ENCODE peak calls at places on chromosomes 2 and 18, in six cellular contexts. One of them, this sample, is unnamed.

GRCh38 chr18:74745658-74746403 is 148.2 kb downstream of the ZNF407 start:
- DNase-seq in choroid plexus epithelial cell: peak
- DNase-seq in AG09309: no peak
- DNase-seq in GM12865: no peak
- DNase-seq in uterus: no peak
- DNase-seq in epithelial cell of esophagus: peak
- DNase-seq in this sample: peak

GRCh38 chr2:168545439-168546082 is 89.5 kb downstream of the CERS6 start:
- DNase-seq in choroid plexus epithelial cell: peak
- DNase-seq in AG09309: peak
- DNase-seq in GM12865: no peak
- DNase-seq in uterus: peak
- DNase-seq in epithelial cell of esophagus: peak
- DNase-seq in this sample: peak

GRCh38 chr18:74376523-74376922 is 60.9 kb downstream of the C18orf63 start:
- DNase-seq in choroid plexus epithelial cell: no peak
- DNase-seq in AG09309: no peak
- DNase-seq in GM12865: no peak
- DNase-seq in uterus: no peak
- DNase-seq in epithelial cell of esophagus: no peak
- DNase-seq in this sample: no peak

GRCh38 chr2:212873256-212873655 is 278.2 kb downstream of the IKZF2 start:
- DNase-seq in choroid plexus epithelial cell: no peak
- DNase-seq in AG09309: no peak
- DNase-seq in GM12865: no peak
- DNase-seq in uterus: no peak
- DNase-seq in epithelial cell of esophagus: peak
- DNase-seq in this sample: no peak

GRCh38 chr2:187966924-187967323 is 324.8 kb upstream of the GULP1 start:
- DNase-seq in choroid plexus epithelial cell: no peak
- DNase-seq in AG09309: no peak
- DNase-seq in GM12865: no peak
- DNase-seq in uterus: no peak
- DNase-seq in epithelial cell of esophagus: no peak
- DNase-seq in this sample: no peak

GRCh38 chr2:179273461-179273962 is 8.9 kb upstream of the SESTD1 start:
- DNase-seq in choroid plexus epithelial cell: no peak
- DNase-seq in AG09309: no peak
- DNase-seq in GM12865: no peak
- DNase-seq in uterus: no peak
- DNase-seq in epithelial cell of esophagus: no peak
- DNase-seq in this sample: no peak

GRCh38 chr2:68365087-68365486 is at the start of gene PLEK:
- DNase-seq in choroid plexus epithelial cell: peak
- DNase-seq in AG09309: no peak
- DNase-seq in GM12865: peak
- DNase-seq in uterus: no peak
- DNase-seq in epithelial cell of esophagus: no peak
- DNase-seq in this sample: no peak

GRCh38 chr2:215969131-215969841 is 44.1 kb downstream of the MREG start:
- DNase-seq in choroid plexus epithelial cell: peak
- DNase-seq in AG09309: peak
- DNase-seq in GM12865: no peak
- DNase-seq in uterus: no peak
- DNase-seq in epithelial cell of esophagus: no peak
- DNase-seq in this sample: no peak

GRCh38 chr2:176872406-176872805 is 340.2 kb upstream of the HNRNPA3 start:
- DNase-seq in choroid plexus epithelial cell: no peak
- DNase-seq in AG09309: no peak
- DNase-seq in GM12865: no peak
- DNase-seq in uterus: no peak
- DNase-seq in epithelial cell of esophagus: no peak
- DNase-seq in this sample: no peak

GRCh38 chr18:56982756-56983155 is 164.1 kb upstream of the BOD1L2 start:
- DNase-seq in choroid plexus epithelial cell: no peak
- DNase-seq in AG09309: no peak
- DNase-seq in GM12865: no peak
- DNase-seq in uterus: no peak
- DNase-seq in epithelial cell of esophagus: no peak
- DNase-seq in this sample: no peak

GRCh38 chr18:23106575-23106974 is 28.7 kb upstream of the CABLES1 start:
- DNase-seq in choroid plexus epithelial cell: peak
- DNase-seq in AG09309: peak
- DNase-seq in GM12865: no peak
- DNase-seq in uterus: no peak
- DNase-seq in epithelial cell of esophagus: peak
- DNase-seq in this sample: peak

GRCh38 chr2:85248741-85249524 is 78.9 kb downstream of the TGOLN2 start:
- DNase-seq in choroid plexus epithelial cell: peak
- DNase-seq in AG09309: peak
- DNase-seq in GM12865: no peak
- DNase-seq in uterus: peak
- DNase-seq in epithelial cell of esophagus: peak
- DNase-seq in this sample: peak

GRCh38 chr2:239874636-239875356 is 150.3 kb downstream of the NDUFA10 start:
- DNase-seq in choroid plexus epithelial cell: no peak
- DNase-seq in AG09309: no peak
- DNase-seq in GM12865: no peak
- DNase-seq in uterus: no peak
- DNase-seq in epithelial cell of esophagus: no peak
- DNase-seq in this sample: no peak

GRCh38 chr2:54984476-54984875 is 65.8 kb downstream of the RTN4 start:
- DNase-seq in choroid plexus epithelial cell: no peak
- DNase-seq in AG09309: no peak
- DNase-seq in GM12865: no peak
- DNase-seq in uterus: no peak
- DNase-seq in epithelial cell of esophagus: peak
- DNase-seq in this sample: no peak

GRCh38 chr2:159713691-159714585 is 1.6 kb downstream of the MARCHF7 start:
- DNase-seq in choroid plexus epithelial cell: peak
- DNase-seq in AG09309: no peak
- DNase-seq in GM12865: no peak
- DNase-seq in uterus: no peak
- DNase-seq in epithelial cell of esophagus: peak
- DNase-seq in this sample: no peak

GRCh38 chr18:8721716-8722115 is 16.4 kb downstream of the MTCL1 start:
- DNase-seq in choroid plexus epithelial cell: peak
- DNase-seq in AG09309: no peak
- DNase-seq in GM12865: no peak
- DNase-seq in uterus: no peak
- DNase-seq in epithelial cell of esophagus: peak
- DNase-seq in this sample: no peak

GRCh38 chr2:185644828-185645227 is 93.8 kb upstream of the FSIP2 start:
- DNase-seq in choroid plexus epithelial cell: no peak
- DNase-seq in AG09309: no peak
- DNase-seq in GM12865: peak
- DNase-seq in uterus: no peak
- DNase-seq in epithelial cell of esophagus: no peak
- DNase-seq in this sample: no peak

GRCh38 chr2:133718688-133719201 is 150.5 kb upstream of the NCKAP5 start:
- DNase-seq in choroid plexus epithelial cell: peak
- DNase-seq in AG09309: peak
- DNase-seq in GM12865: no peak
- DNase-seq in uterus: no peak
- DNase-seq in epithelial cell of esophagus: peak
- DNase-seq in this sample: peak

GRCh38 chr2:238238766-238239551 is 879 bp downstream of the HES6 start:
- DNase-seq in choroid plexus epithelial cell: no peak
- DNase-seq in AG09309: no peak
- DNase-seq in GM12865: no peak
- DNase-seq in uterus: no peak
- DNase-seq in epithelial cell of esophagus: no peak
- DNase-seq in this sample: no peak

GRCh38 chr2:134549104-134549503 is 169.7 kb downstream of the TMEM163 start:
- DNase-seq in choroid plexus epithelial cell: peak
- DNase-seq in AG09309: peak
- DNase-seq in GM12865: no peak
- DNase-seq in uterus: peak
- DNase-seq in epithelial cell of esophagus: peak
- DNase-seq in this sample: no peak

GRCh38 chr2:26615336-26616031 is 25.7 kb downstream of the CIB4 start:
- DNase-seq in choroid plexus epithelial cell: no peak
- DNase-seq in AG09309: no peak
- DNase-seq in GM12865: peak
- DNase-seq in uterus: no peak
- DNase-seq in epithelial cell of esophagus: peak
- DNase-seq in this sample: no peak

DNA sequence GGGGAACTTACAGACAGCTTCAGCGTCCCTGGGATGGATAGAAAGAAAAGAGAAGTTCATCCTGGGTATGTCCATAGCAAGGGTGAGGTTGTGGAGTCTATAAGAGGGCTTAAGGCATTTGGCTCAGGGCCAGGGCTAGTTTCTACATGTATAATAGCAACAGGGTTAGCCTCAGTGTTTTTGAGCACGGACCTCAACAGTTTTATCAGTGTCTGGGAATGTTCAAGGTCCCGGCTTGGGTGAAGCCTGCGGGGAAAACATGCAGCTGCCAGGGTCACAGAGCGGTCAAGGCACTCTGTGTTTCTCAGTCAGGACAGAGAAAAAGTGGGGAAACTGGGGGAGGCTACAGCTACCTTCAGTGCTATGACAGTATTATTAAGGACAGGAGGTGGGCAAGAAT is 427.7 kb upstream of the HS6ST1 start:
- DNase-seq in choroid plexus epithelial cell: peak
- DNase-seq in AG09309: no peak
- DNase-seq in GM12865: no peak
- DNase-seq in uterus: no peak
- DNase-seq in epithelial cell of esophagus: peak
- DNase-seq in this sample: no peak
- H3K4me3 ChIP-seq in choroid plexus epithelial cell: no peak
- H3K4me3 ChIP-seq in AG09309: no peak
- H3K4me3 ChIP-seq in GM12865: no peak
- H3K4me3 ChIP-seq in uterus: no peak
- H3K4me3 ChIP-seq in epithelial cell of esophagus: no peak
- H3K4me3 ChIP-seq in this sample: no peak

GRCh38 chr2:49621014-49621413 is 466.7 kb upstream of the FSHR start:
- DNase-seq in choroid plexus epithelial cell: no peak
- DNase-seq in AG09309: no peak
- DNase-seq in GM12865: no peak
- DNase-seq in uterus: no peak
- DNase-seq in epithelial cell of esophagus: no peak
- DNase-seq in this sample: no peak

GRCh38 chr2:49619804-49620203 is 465.5 kb upstream of the FSHR start:
- DNase-seq in choroid plexus epithelial cell: no peak
- DNase-seq in AG09309: no peak
- DNase-seq in GM12865: no peak
- DNase-seq in uterus: no peak
- DNase-seq in epithelial cell of esophagus: peak
- DNase-seq in this sample: no peak

GRCh38 chr2:49616800-49617199 is 462.5 kb upstream of the FSHR start:
- DNase-seq in choroid plexus epithelial cell: peak
- DNase-seq in AG09309: no peak
- DNase-seq in GM12865: peak
- DNase-seq in uterus: no peak
- DNase-seq in epithelial cell of esophagus: peak
- DNase-seq in this sample: no peak
- TF ChIP-seq CTCF in choroid plexus epithelial cell: peak
- TF ChIP-seq CTCF in AG09309: no peak
- TF ChIP-seq CTCF in GM12865: peak
- TF ChIP-seq CTCF in uterus: peak
- TF ChIP-seq CTCF in epithelial cell of esophagus: peak
- TF ChIP-seq CTCF in this sample: no peak

GRCh38 chr2:150566289-150566688 is 78.8 kb upstream of the RND3 start:
- DNase-seq in choroid plexus epithelial cell: no peak
- DNase-seq in AG09309: no peak
- DNase-seq in GM12865: no peak
- DNase-seq in uterus: no peak
- DNase-seq in epithelial cell of esophagus: no peak
- DNase-seq in this sample: no peak

GRCh38 chr2:150571121-150571520 is 83.7 kb upstream of the RND3 start:
- DNase-seq in choroid plexus epithelial cell: no peak
- DNase-seq in AG09309: no peak
- DNase-seq in GM12865: no peak
- DNase-seq in uterus: no peak
- DNase-seq in epithelial cell of esophagus: no peak
- DNase-seq in this sample: no peak

GRCh38 chr2:150570712-150571111 is 83.2 kb upstream of the RND3 start:
- DNase-seq in choroid plexus epithelial cell: peak
- DNase-seq in AG09309: peak
- DNase-seq in GM12865: no peak
- DNase-seq in uterus: no peak
- DNase-seq in epithelial cell of esophagus: peak
- DNase-seq in this sample: no peak

GRCh38 chr2:150569761-150570160 is 82.3 kb upstream of the RND3 start:
- DNase-seq in choroid plexus epithelial cell: no peak
- DNase-seq in AG09309: no peak
- DNase-seq in GM12865: no peak
- DNase-seq in uterus: no peak
- DNase-seq in epithelial cell of esophagus: peak
- DNase-seq in this sample: no peak

DNA sequence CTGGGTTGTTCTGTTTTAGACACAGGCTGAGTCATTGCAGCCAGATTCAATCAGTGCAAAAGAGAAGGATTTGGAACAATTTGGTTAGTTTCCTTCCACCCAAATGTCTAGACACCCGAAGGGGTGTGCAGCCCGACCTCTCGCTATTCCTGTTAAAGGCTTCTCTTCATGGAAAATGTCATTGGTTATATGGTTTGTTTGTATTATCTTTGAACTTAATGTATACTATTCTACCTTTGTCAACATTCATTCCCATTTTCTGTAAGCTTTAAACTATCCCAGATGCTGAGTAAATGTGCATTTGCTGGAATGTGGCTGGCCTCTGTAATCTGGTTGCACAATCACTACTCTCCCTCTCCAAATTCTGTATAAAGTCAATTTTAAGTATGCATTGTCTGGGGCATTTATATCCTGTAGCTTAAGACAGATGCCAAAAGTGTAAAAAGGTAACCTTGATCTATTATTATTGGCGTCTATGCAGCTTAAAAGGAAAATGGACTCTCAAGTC is 80.4 kb upstream of the RND3 start:
- DNase-seq in choroid plexus epithelial cell: peak
- DNase-seq in AG09309: no peak
- DNase-seq in GM12865: no peak
- DNase-seq in uterus: no peak
- DNase-seq in epithelial cell of esophagus: no peak
- DNase-seq in this sample: peak
- H3K4me3 ChIP-seq in choroid plexus epithelial cell: no peak
- H3K4me3 ChIP-seq in AG09309: no peak
- H3K4me3 ChIP-seq in GM12865: no peak
- H3K4me3 ChIP-seq in uterus: no peak
- H3K4me3 ChIP-seq in epithelial cell of esophagus: no peak
- H3K4me3 ChIP-seq in this sample: no peak

DNA sequence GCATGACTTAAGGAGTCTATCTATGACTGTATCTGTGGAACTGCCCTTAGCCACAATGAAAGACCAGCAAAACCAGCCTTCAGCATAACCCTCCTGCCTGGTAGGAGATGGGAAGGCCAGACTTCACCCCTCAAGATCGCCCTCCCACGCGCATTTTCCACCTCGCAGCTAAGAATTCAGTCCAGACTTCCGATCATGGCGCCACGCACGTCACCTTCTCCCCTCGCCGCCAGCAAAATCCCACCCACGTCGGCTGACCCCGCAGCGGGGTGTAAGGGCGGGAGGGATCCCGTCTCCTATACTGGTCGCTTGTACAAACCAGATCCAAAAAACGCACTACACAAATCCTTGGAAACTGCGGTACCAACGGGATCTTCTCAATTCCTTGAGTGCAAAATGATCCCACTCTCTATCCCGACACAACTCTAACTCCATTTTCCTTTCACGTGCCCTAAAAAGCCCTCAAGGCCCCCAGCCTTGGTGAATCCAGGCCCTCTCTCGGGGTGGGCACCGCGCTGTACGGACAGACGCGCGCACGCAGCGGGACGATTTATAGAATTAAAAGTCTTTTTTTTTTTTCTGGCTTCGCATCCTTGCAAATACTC is 1.0 kb upstream of the BMPR2 start:
- DNase-seq in choroid plexus epithelial cell: peak
- DNase-seq in AG09309: peak
- DNase-seq in GM12865: peak
- DNase-seq in uterus: peak
- DNase-seq in epithelial cell of esophagus: peak
- DNase-seq in this sample: peak
- TF ChIP-seq CTCF in choroid plexus epithelial cell: peak
- TF ChIP-seq CTCF in AG09309: no peak
- TF ChIP-seq CTCF in GM12865: no peak
- TF ChIP-seq CTCF in uterus: no peak
- TF ChIP-seq CTCF in epithelial cell of esophagus: no peak
- TF ChIP-seq CTCF in this sample: no peak

This sample was measured in HFF-Myc.